ENCODE peak calls at places on chromosome 6, in nine cellular contexts. E, L, K, B, S, C, Z, J and G are unnamed samples.

GRCh38 chr6:110185879-110186278 is 5.7 kb downstream of the CDC40 start:
- DNase-seq in E (no peak), L (no peak), K (no peak), B (no peak), S (no peak), C (no peak), Z (no peak), J (no peak), G (no peak)

GRCh38 chr6:115570326-115570725 is 490.4 kb downstream of the FRK start:
- DNase-seq in E (no peak), L (no peak), K (no peak), B (no peak), S (no peak), C (no peak), Z (no peak), J (no peak), G (no peak)

GRCh38 chr6:145506554-145506953 is 228.8 kb downstream of the EPM2A start:
- DNase-seq in E (no peak), L (no peak), K (no peak), B (no peak), S (no peak), C (no peak), Z (no peak), J (no peak), G (no peak)

GRCh38 chr6:26329763-26330511 is 35.1 kb upstream of the BTN3A2 start:
- DNase-seq in E (no peak), L (peak), K (no peak), B (peak), S (peak), C (peak), Z (no peak), J (peak), G (no peak)

GRCh38 chr6:154307696-154308425 is 48.7 kb downstream of the IPCEF1 start:
- DNase-seq in E (no peak), L (no peak), K (no peak), B (no peak), S (no peak), C (peak), Z (no peak), J (no peak), G (no peak)

GRCh38 chr6:55841341-55841740 is 34.0 kb downstream of the BMP5 start:
- DNase-seq in E (no peak), L (no peak), K (no peak), B (no peak), S (no peak), C (no peak), Z (no peak), J (no peak), G (no peak)

GRCh38 chr6:53724501-53724900 is 58.9 kb upstream of the KLHL31 start:
- DNase-seq in E (no peak), L (no peak), K (no peak), B (no peak), S (no peak), C (no peak), Z (no peak), J (peak), G (no peak)

GRCh38 chr6:16404456-16404855 is 166.1 kb downstream of the GMPR start:
- DNase-seq in E (no peak), L (no peak), K (no peak), B (no peak), S (no peak), C (no peak), Z (no peak), J (no peak), G (no peak)

GRCh38 chr6:20763311-20763710 is 229.1 kb downstream of the CDKAL1 start:
- DNase-seq in E (no peak), L (no peak), K (no peak), B (no peak), S (no peak), C (no peak), Z (no peak), J (no peak), G (no peak)

GRCh38 chr6:152293404-152293803 is 343.8 kb downstream of the SYNE1 start:
- DNase-seq in E (peak), L (no peak), K (no peak), B (no peak), S (no peak), C (peak), Z (no peak), J (no peak), G (no peak)

GRCh38 chr6:37966801-37967200 is 147.3 kb downstream of the ZFAND3 start:
- DNase-seq in E (no peak), L (no peak), K (no peak), B (no peak), S (no peak), C (no peak), Z (no peak), J (no peak), G (no peak)

GRCh38 chr6:36147294-36147693 is 17.0 kb downstream of the MAPK13 start:
- DNase-seq in E (no peak), L (no peak), K (no peak), B (no peak), S (no peak), C (no peak), Z (no peak), J (no peak), G (no peak)

GRCh38 chr6:20680697-20681165 is 146.5 kb downstream of the CDKAL1 start:
- DNase-seq in E (no peak), L (no peak), K (no peak), B (no peak), S (no peak), C (no peak), Z (no peak), J (no peak), G (no peak)

GRCh38 chr6:12440981-12441380 is 150.8 kb downstream of the EDN1 start:
- DNase-seq in E (no peak), L (no peak), K (no peak), B (no peak), S (no peak), C (no peak), Z (peak), J (no peak), G (no peak)

GRCh38 chr6:168956141-168956838 is 297.4 kb downstream of the THBS2 start:
- DNase-seq in E (no peak), L (no peak), K (no peak), B (no peak), S (no peak), C (no peak), Z (no peak), J (no peak), G (no peak)

GRCh38 chr6:170023620-170024521 is 267.0 kb downstream of the DLL1 start:
- DNase-seq in E (peak), L (no peak), K (no peak), B (no peak), S (no peak), C (no peak), Z (no peak), J (no peak), G (no peak)

GRCh38 chr6:125294925-125295324 is 6.8 kb downstream of the HDDC2 start:
- DNase-seq in E (no peak), L (no peak), K (no peak), B (no peak), S (no peak), C (peak), Z (no peak), J (no peak), G (no peak)

GRCh38 chr6:38713812-38714211 is 1.3 kb upstream of the DNAH8 start:
- DNase-seq in E (no peak), L (no peak), K (no peak), B (peak), S (peak), C (no peak), Z (no peak), J (no peak), G (no peak)

GRCh38 chr6:119917186-119917585 is 567.6 kb upstream of the MAN1A1 start:
- DNase-seq in E (no peak), L (no peak), K (no peak), B (no peak), S (no peak), C (no peak), Z (no peak), J (no peak), G (no peak)

GRCh38 chr6:124482071-124482491 is 480.2 kb upstream of the RNF217 start:
- DNase-seq in E (no peak), L (no peak), K (no peak), B (no peak), S (no peak), C (no peak), Z (no peak), J (no peak), G (no peak)

GRCh38 chr6:161444464-161444863 is 170.6 kb upstream of the AGPAT4 start:
- DNase-seq in E (no peak), L (no peak), K (no peak), B (no peak), S (no peak), C (no peak), Z (no peak), J (peak), G (no peak)

GRCh38 chr6:163490826-163491577 is 76.5 kb downstream of the QKI start:
- DNase-seq in E (no peak), L (no peak), K (no peak), B (peak), S (no peak), C (no peak), Z (no peak), J (no peak), G (no peak)

GRCh38 chr6:165653196-165653595 is 9.8 kb downstream of the PDE10A start:
- DNase-seq in E (no peak), L (no peak), K (no peak), B (no peak), S (no peak), C (no peak), Z (no peak), J (no peak), G (no peak)

GRCh38 chr6:113352029-113352801 is 504.9 kb upstream of the MARCKS start:
- DNase-seq in E (no peak), L (no peak), K (peak), B (peak), S (no peak), C (no peak), Z (no peak), J (no peak), G (no peak)

GRCh38 chr6:15653581-15653980 is 9.2 kb downstream of the DTNBP1 start:
- DNase-seq in E (no peak), L (no peak), K (no peak), B (no peak), S (no peak), C (no peak), Z (no peak), J (no peak), G (no peak)

GRCh38 chr6:166906376-166907044 is 49.8 kb downstream of the RNASET2 start:
- DNase-seq in E (no peak), L (no peak), K (no peak), B (no peak), S (no peak), C (no peak), Z (no peak), J (no peak), G (no peak)

GRCh38 chr6:20325641-20326421 is 75.8 kb upstream of the E2F3 start:
- DNase-seq in E (no peak), L (no peak), K (no peak), B (no peak), S (no peak), C (no peak), Z (no peak), J (no peak), G (no peak)

GRCh38 chr6:14381225-14381887 is 263.8 kb downstream of the CD83 start:
- DNase-seq in E (no peak), L (no peak), K (no peak), B (no peak), S (no peak), C (peak), Z (peak), J (peak), G (no peak)

GRCh38 chr6:40295251-40295949 is 291.8 kb downstream of the LRFN2 start:
- DNase-seq in E (no peak), L (no peak), K (no peak), B (no peak), S (no peak), C (no peak), Z (no peak), J (no peak), G (no peak)

GRCh38 chr6:159149641-159150040 is 19.6 kb upstream of the FNDC1 start:
- DNase-seq in E (no peak), L (no peak), K (no peak), B (no peak), S (no peak), C (no peak), Z (no peak), J (no peak), G (no peak)

GRCh38 chr6:135224037-135224647 is 43.0 kb downstream of the MYB start:
- DNase-seq in E (no peak), L (no peak), K (no peak), B (no peak), S (no peak), C (no peak), Z (no peak), J (no peak), G (no peak)

GRCh38 chr6:82362868-82363267 is 749 bp upstream of the TPBG start:
- DNase-seq in E (no peak), L (no peak), K (no peak), B (no peak), S (no peak), C (no peak), Z (peak), J (peak), G (no peak)